ENCODE peak calls at places on chromosomes 5 and 9, in ten cellular contexts. M is lung, I is HCT116, T is IMR-90, O is heart left ventricle, S is AG04450, Q is nephron progenitor cell, X is kidney, K is upper lobe of right lung, W is AG04449. L is an unnamed sample.
A peak's percentile ranks its signal among the peaks of the same experiment; 100 is the strongest.

GRCh38 chr5:181203842-181204560 is 995 bp downstream of the TRIM7 start:
- DNase-seq in M (no peak), I (no peak), T (no peak), O (peak; percentile 34), S (no peak), Q (peak; percentile 40), X (no peak), K (no peak), W (no peak), L (no peak)

GRCh38 chr5:54302267-54302687 is 8.1 kb downstream of the ARL15 start:
- DNase-seq in M (no peak), I (no peak), T (peak; percentile 37), O (no peak), S (no peak), Q (no peak), X (no peak), K (no peak), W (peak; percentile 33), L (no peak)

GRCh38 chr5:31220968-31221367 is 27.5 kb downstream of the CDH6 start:
- DNase-seq in M (no peak), I (no peak), T (peak; percentile 27), O (no peak), S (no peak), Q (no peak), X (no peak), K (no peak), W (no peak), L (no peak)

GRCh38 chr5:1847056-1847455 is 35.7 kb downstream of the IRX4 start:
- DNase-seq in M (no peak), I (no peak), T (no peak), O (no peak), S (no peak), Q (no peak), X (peak; percentile 29), K (no peak), W (no peak), L (no peak)

GRCh38 chr5:180343846-180344327 is 9.2 kb downstream of the GFPT2 start:
- DNase-seq in M (no peak), I (no peak), T (no peak), O (peak; percentile 28), S (no peak), Q (no peak), X (no peak), K (no peak), W (no peak), L (no peak)

GRCh38 chr9:95605826-95606555 is 89.2 kb upstream of the PTCH1 start:
- DNase-seq in M (no peak), I (no peak), T (no peak), O (no peak), S (no peak), Q (peak; percentile 46), X (no peak), K (no peak), W (no peak), L (no peak)

GRCh38 chr5:35338169-35338476 is 107.8 kb upstream of the PRLR start:
- DNase-seq in M (no peak), I (no peak), T (no peak), O (no peak), S (no peak), Q (no peak), X (no peak), K (no peak), W (no peak), L (no peak)

GRCh38 chr5:115414406-115415142 is 118.1 kb upstream of the CCDC112 start:
- DNase-seq in M (peak; percentile 44), I (no peak), T (peak; percentile 99), O (peak; percentile 54), S (peak; percentile 98), Q (no peak), X (no peak), K (no peak), W (peak; percentile 72), L (no peak)

GRCh38 chr9:70120834-70121510 is 77.3 kb downstream of the MAMDC2 start:
- DNase-seq in M (peak; percentile 36), I (no peak), T (peak; percentile 97), O (peak; percentile 84), S (peak; percentile 85), Q (no peak), X (no peak), K (no peak), W (peak; percentile 85), L (no peak)
- TF ChIP-seq CTCF in M (no peak), I (peak; percentile 18), T (peak; percentile 47), O (peak; percentile 35), S (peak; percentile 55), Q (no peak), X (no peak), K (no peak), W (peak; percentile 58), L (no peak)

DNA sequence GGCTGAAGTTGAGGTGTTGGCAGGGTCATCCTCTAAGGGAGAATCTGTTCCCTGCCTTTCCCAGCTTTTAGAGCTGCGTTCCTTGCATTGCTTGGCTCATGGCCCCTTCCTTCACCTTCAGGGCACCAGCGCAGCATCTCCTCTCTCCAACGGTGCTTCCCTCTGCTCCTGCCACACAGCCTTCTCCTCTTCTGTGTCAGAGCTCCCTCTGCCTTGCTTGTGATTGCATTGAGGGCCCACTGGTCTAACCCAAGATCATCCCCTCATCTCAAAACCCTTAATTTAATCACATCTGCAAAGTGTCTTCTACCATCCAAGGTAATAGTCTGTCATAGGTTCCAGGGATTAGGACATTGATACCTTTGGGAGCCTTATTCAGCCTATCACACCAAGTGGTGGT is 205.7 kb upstream of the TBCA start:
- DNase-seq in M (no peak), I (no peak), T (no peak), O (no peak), S (no peak), Q (no peak), X (no peak), K (no peak), W (no peak), L (no peak)
- TF ChIP-seq CTCF in M (no peak), I (no peak), T (no peak), O (no peak), S (no peak), Q (no peak), X (no peak), K (no peak), W (no peak), L (no peak)

GRCh38 chr9:37119360-37119759 is 1.0 kb upstream of the ZCCHC7 start:
- DNase-seq in M (no peak), I (no peak), T (no peak), O (no peak), S (no peak), Q (no peak), X (no peak), K (no peak), W (no peak), L (no peak)

GRCh38 chr9:37119907-37120839 is at the start of gene ZCCHC7:
- DNase-seq in M (peak; percentile 96), I (peak; percentile 86), T (peak; percentile 93), O (peak; percentile 97), S (peak; percentile 85), Q (peak; percentile 96), X (peak; percentile 99), K (peak; percentile 98), W (peak; percentile 58), L (peak; percentile 93)

GRCh38 chr9:37126214-37126788 is 5.9 kb downstream of the ZCCHC7 start:
- DNase-seq in M (no peak), I (no peak), T (peak; percentile 2), O (no peak), S (no peak), Q (no peak), X (no peak), K (no peak), W (no peak), L (no peak)

GRCh38 chr9:37117956-37118355 is 2.4 kb upstream of the ZCCHC7 start:
- DNase-seq in M (no peak), I (no peak), T (no peak), O (no peak), S (no peak), Q (no peak), X (no peak), K (no peak), W (no peak), L (no peak)

DNA sequence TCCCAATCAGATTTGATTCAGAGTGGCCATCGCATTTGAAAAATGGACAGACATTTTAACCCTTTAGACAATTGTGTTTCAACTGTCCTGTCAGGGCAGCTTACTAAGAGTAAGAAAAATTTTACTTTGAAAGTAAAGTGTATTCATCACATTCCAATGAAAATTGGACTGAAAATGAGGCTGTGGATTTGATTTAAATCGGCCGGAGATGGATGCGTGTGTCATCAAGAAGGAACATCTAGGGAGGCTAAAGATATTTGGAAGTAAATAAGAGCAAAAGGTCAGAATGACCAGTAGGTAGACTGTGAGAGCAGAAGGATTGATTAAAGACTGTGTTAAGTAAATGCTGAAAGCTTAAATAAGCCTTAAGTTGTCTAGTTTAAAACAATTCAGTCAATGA is 1.5 kb downstream of the ZCCHC7 start:
- DNase-seq in M (no peak), I (no peak), T (no peak), O (no peak), S (no peak), Q (no peak), X (no peak), K (no peak), W (no peak), L (no peak)
- TF ChIP-seq CTCF in M (no peak), I (no peak), T (no peak), O (no peak), S (no peak), Q (no peak), X (no peak), K (no peak), W (no peak), L (no peak)

GRCh38 chr5:168771698-168772097 is 192.5 kb upstream of the PANK3 start:
- DNase-seq in M (no peak), I (no peak), T (no peak), O (no peak), S (no peak), Q (no peak), X (no peak), K (no peak), W (no peak), L (no peak)
- TF ChIP-seq CTCF in M (no peak), I (peak; percentile 41), T (no peak), O (no peak), S (no peak), Q (no peak), X (no peak), K (no peak), W (no peak), L (no peak)

DNA sequence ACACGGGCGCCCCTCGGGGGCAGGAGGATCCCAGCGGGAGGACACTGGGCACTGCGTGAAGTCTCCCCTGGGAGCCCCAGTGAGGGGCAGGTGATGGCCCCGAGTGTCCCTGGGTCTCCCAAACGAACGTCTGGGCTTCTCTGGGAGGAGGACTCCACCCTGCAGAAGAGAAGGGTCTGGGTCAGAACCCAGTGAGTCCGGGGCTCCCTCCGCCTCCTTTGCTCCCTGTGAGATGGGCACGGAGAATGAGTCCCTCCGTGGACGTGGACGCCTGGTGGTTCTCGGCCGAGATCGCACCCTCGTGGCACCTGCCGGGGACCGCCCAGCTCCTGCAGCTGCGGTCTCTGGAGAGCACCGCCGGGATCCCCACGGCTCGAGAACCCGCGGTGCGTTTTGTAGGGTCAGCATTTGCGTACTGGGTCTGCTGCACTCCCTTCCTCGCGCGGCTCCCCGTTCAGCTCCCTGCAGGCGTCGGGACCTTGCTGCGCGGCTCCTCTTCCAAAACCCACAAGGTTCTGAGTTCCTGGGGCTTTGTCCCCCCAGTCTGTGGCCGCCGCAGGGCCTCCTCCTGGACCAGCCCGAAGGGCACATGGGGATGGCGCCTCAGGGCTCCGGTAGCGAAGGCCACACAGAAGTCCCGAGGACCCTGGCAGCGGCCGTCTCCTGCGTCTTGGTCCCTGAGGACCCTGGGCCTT is 10.2 kb upstream of the CEP72 start:
- DNase-seq in M (no peak), I (no peak), T (no peak), O (peak; percentile 25), S (no peak), Q (no peak), X (no peak), K (peak; percentile 52), W (no peak), L (no peak)
- TF ChIP-seq CTCF in M (no peak), I (no peak), T (no peak), O (no peak), S (no peak), Q (no peak), X (no peak), K (no peak), W (no peak), L (no peak)

GRCh38 chr9:131872006-131872405 is 132.1 kb upstream of the RAPGEF1 start:
- DNase-seq in M (no peak), I (no peak), T (no peak), O (no peak), S (no peak), Q (no peak), X (peak; percentile 40), K (peak; percentile 57), W (no peak), L (no peak)
- TF ChIP-seq CTCF in M (no peak), I (peak; percentile 52), T (peak; percentile 13), O (peak; percentile 10), S (peak; percentile 29), Q (peak; percentile 21), X (no peak), K (no peak), W (peak; percentile 14), L (no peak)